ENCODE peak calls at places on chromosomes 6 and 20, in seven cellular contexts. D is fibroblast of pulmonary artery; Q is stimulated activated CD4-positive, alpha-beta T cell treated with anti-CD3 and anti-CD28 coated beads, Interleukin-1b, Interleukin-23, amount 100 ng/mL, for 24 hours; W is AG08396; A is omental fat pad; R is astrocyte; E is HT-29. Z is an unnamed sample.

GRCh38 chr6:2108700-2109306 is 136.6 kb downstream of the GMDS start:
- DNase-seq in D (no peak), R (no peak), E (no peak), W (no peak), Q (no peak), A (no peak), Z (no peak)

GRCh38 chr20:32820000-32820697 is 395 bp downstream of the MAPRE1 start:
- DNase-seq in R (peak), A (no peak), E (peak), Q (peak), D (peak), W (peak), Z (peak)

GRCh38 chr20:1449370-1449769 is 17.3 kb downstream of the NSFL1C start:
- DNase-seq in R (no peak), Q (no peak), W (no peak), A (no peak), E (no peak), D (no peak), Z (no peak)

GRCh38 chr20:44405785-44406571 is 50.5 kb downstream of the HNF4A start:
- DNase-seq in D (no peak), R (no peak), Q (no peak), W (no peak), A (no peak), E (no peak), Z (no peak)

GRCh38 chr20:61557603-61558002 is 305.5 kb downstream of the CDH4 start:
- DNase-seq in W (no peak), A (no peak), R (no peak), D (no peak), Q (no peak), E (no peak), Z (no peak)

GRCh38 chr6:89146748-89147715 is 1.2 kb downstream of the PM20D2 start:
- DNase-seq in R (peak), A (no peak), W (peak), Q (no peak), E (peak), D (peak), Z (no peak)

GRCh38 chr20:2065111-2065510 is 36.5 kb upstream of the STK35 start:
- DNase-seq in R (no peak), E (no peak), D (no peak), W (no peak), A (no peak), Q (no peak), Z (no peak)

GRCh38 chr6:56671651-56672461 is 29.2 kb upstream of the DST start:
- DNase-seq in D (no peak), W (no peak), Q (no peak), E (peak), A (no peak), R (peak), Z (no peak)

GRCh38 chr6:104527761-104528415 is 331.8 kb downstream of the HACE1 start:
- DNase-seq in D (peak), E (peak), W (peak), A (no peak), R (peak), Q (no peak), Z (no peak)

GRCh38 chr20:7031222-7031621 is 263.7 kb downstream of the BMP2 start:
- DNase-seq in D (no peak), Q (no peak), E (no peak), W (no peak), R (no peak), A (no peak), Z (no peak)

GRCh38 chr6:4370066-4370465 is 234.7 kb upstream of the ECI2 start:
- DNase-seq in R (peak), Q (no peak), D (peak), E (no peak), A (no peak), W (peak), Z (no peak)

GRCh38 chr6:34986845-34987246 is 97.8 kb downstream of the ANKS1A start:
- DNase-seq in W (peak), A (peak), E (peak), D (peak), Q (peak), R (peak), Z (peak)

GRCh38 chr20:21053002-21053762 is 53.0 kb downstream of the LINC00237 start:
- DNase-seq in D (no peak), E (no peak), W (no peak), Q (no peak), A (no peak), R (no peak), Z (no peak)

GRCh38 chr6:118371955-118372354 is 176.1 kb upstream of the PLN start:
- DNase-seq in Q (no peak), A (no peak), W (no peak), R (peak), E (no peak), D (no peak), Z (no peak)

GRCh38 chr20:50009521-50010454 is 27.0 kb downstream of the SNAI1 start:
- DNase-seq in Q (no peak), D (no peak), R (no peak), A (no peak), E (no peak), W (no peak), Z (no peak)

GRCh38 chr6:33516726-33517125 is 62.4 kb downstream of the ZBTB9 start:
- DNase-seq in W (no peak), E (no peak), Q (no peak), A (no peak), R (no peak), D (no peak), Z (no peak)

GRCh38 chr6:166559211-166559610 is 27.3 kb downstream of the RAMACL start:
- DNase-seq in W (no peak), E (no peak), Q (no peak), D (peak), A (no peak), R (peak), Z (no peak)

GRCh38 chr6:90319044-90319443 is 22.4 kb upstream of the BACH2 start:
- DNase-seq in Q (no peak), R (peak), D (peak), W (no peak), A (no peak), E (no peak), Z (no peak)

GRCh38 chr20:22805219-22805618 is 220.8 kb upstream of the FOXA2 start:
- DNase-seq in R (peak), W (peak), Q (no peak), A (no peak), E (peak), D (peak), Z (no peak)

GRCh38 chr6:21850682-21851081 is 257.1 kb downstream of the SOX4 start:
- DNase-seq in Q (no peak), A (no peak), R (no peak), D (no peak), E (no peak), W (no peak), Z (no peak)

GRCh38 chr6:10610289-10610688 is 84.1 kb downstream of the C6orf52 start:
- DNase-seq in W (peak), D (no peak), R (peak), A (no peak), E (no peak), Q (no peak), Z (no peak)

GRCh38 chr6:31720196-31720770 is 1.3 kb downstream of the LY6G6C start:
- DNase-seq in W (no peak), Q (no peak), A (no peak), E (peak), R (no peak), D (no peak), Z (no peak)

GRCh38 chr20:37475258-37475657 is 45.8 kb upstream of the NNAT start:
- DNase-seq in D (no peak), Q (no peak), R (no peak), W (no peak), E (no peak), A (no peak), Z (no peak)

GRCh38 chr6:98836025-98836961 is 1.9 kb downstream of the POU3F2 start:
- DNase-seq in R (no peak), W (no peak), E (no peak), Q (no peak), D (no peak), A (no peak), Z (no peak)

GRCh38 chr20:33611106-33611505 is 51.0 kb upstream of the C20orf144 start:
- DNase-seq in D (no peak), Q (no peak), W (no peak), R (no peak), A (no peak), E (no peak), Z (no peak)

GRCh38 chr6:84421031-84421430 is 193.6 kb upstream of the CEP162 start:
- DNase-seq in E (peak), W (no peak), R (no peak), Q (no peak), D (no peak), A (no peak), Z (no peak)

GRCh38 chr6:135534773-135535380 is 37.3 kb upstream of the AHI1 start:
- DNase-seq in W (no peak), Q (no peak), A (no peak), R (peak), D (no peak), E (no peak), Z (no peak)

GRCh38 chr6:168013250-168013915 is 15.9 kb downstream of the KIF25 start:
- DNase-seq in D (no peak), A (no peak), W (no peak), Q (no peak), E (no peak), R (no peak), Z (no peak)

GRCh38 chr6:147508871-147509608 is 550 bp downstream of the SAMD5 start:
- DNase-seq in A (no peak), E (no peak), R (no peak), W (peak), D (no peak), Q (no peak), Z (no peak)

GRCh38 chr6:89509719-89510339 is 76.9 kb downstream of the ANKRD6 start:
- DNase-seq in E (peak), D (no peak), W (no peak), A (no peak), R (no peak), Q (no peak), Z (no peak)

GRCh38 chr20:59485576-59486250 is 118.6 kb upstream of the PHACTR3 start:
- DNase-seq in A (no peak), W (no peak), D (no peak), Q (no peak), E (no peak), R (no peak), Z (no peak)